ENCODE peak calls at places on chromosomes 5 and 9, in five cellular contexts. One of them, this sample, is unnamed.
A peak's percentile ranks its signal among the peaks of the same experiment; 100 is the strongest.

GRCh38 chr9:134026981-134027380 is 1.7 kb downstream of the BRD3OS start:
- DNase-seq in lower lobe of right lung: no peak
- DNase-seq in BE2C: no peak
- DNase-seq in osteocyte: no peak
- DNase-seq in fibroblast of lung: no peak
- DNase-seq in this sample: no peak

GRCh38 chr5:124867064-124867707 is 120.7 kb upstream of the ZNF608 start:
- DNase-seq in lower lobe of right lung: no peak
- DNase-seq in BE2C: no peak
- DNase-seq in osteocyte: no peak
- DNase-seq in fibroblast of lung: no peak
- DNase-seq in this sample: peak; percentile 16

GRCh38 chr5:95823738-95824609 is 1.4 kb upstream of the GLRX start:
- DNase-seq in lower lobe of right lung: peak; percentile 75
- DNase-seq in BE2C: no peak
- DNase-seq in osteocyte: no peak
- DNase-seq in fibroblast of lung: peak; percentile 93
- DNase-seq in this sample: no peak

GRCh38 chr9:6054280-6055099 is 39.1 kb upstream of the RANBP6 start:
- DNase-seq in lower lobe of right lung: peak; percentile 62
- DNase-seq in BE2C: peak; percentile 78
- DNase-seq in osteocyte: no peak
- DNase-seq in fibroblast of lung: peak; percentile 73
- DNase-seq in this sample: peak; percentile 65

GRCh38 chr5:40743771-40744170 is 12.0 kb downstream of the TTC33 start:
- DNase-seq in lower lobe of right lung: no peak
- DNase-seq in BE2C: no peak
- DNase-seq in osteocyte: no peak
- DNase-seq in fibroblast of lung: no peak
- DNase-seq in this sample: no peak

GRCh38 chr5:139863855-139864558 is 68.4 kb downstream of the PSD2 start:
- DNase-seq in lower lobe of right lung: peak; percentile 58
- DNase-seq in BE2C: peak; percentile 77
- DNase-seq in osteocyte: no peak
- DNase-seq in fibroblast of lung: peak; percentile 59
- DNase-seq in this sample: peak; percentile 74

GRCh38 chr9:112176410-112177010 is 1.4 kb upstream of the SUSD1 start:
- DNase-seq in lower lobe of right lung: no peak
- DNase-seq in BE2C: no peak
- DNase-seq in osteocyte: no peak
- DNase-seq in fibroblast of lung: peak; percentile 25
- DNase-seq in this sample: no peak

GRCh38 chr9:70409800-70410199 is 4.7 kb downstream of the KLF9 start:
- DNase-seq in lower lobe of right lung: no peak
- DNase-seq in BE2C: no peak
- DNase-seq in osteocyte: no peak
- DNase-seq in fibroblast of lung: peak; percentile 32
- DNase-seq in this sample: no peak

GRCh38 chr9:114538241-114538640 is 33.0 kb upstream of the WHRN start:
- DNase-seq in lower lobe of right lung: no peak
- DNase-seq in BE2C: no peak
- DNase-seq in osteocyte: no peak
- DNase-seq in fibroblast of lung: no peak
- DNase-seq in this sample: no peak

GRCh38 chr5:73031839-73032238 is 76.0 kb downstream of the FCHO2 start:
- DNase-seq in lower lobe of right lung: no peak
- DNase-seq in BE2C: peak; percentile 26
- DNase-seq in osteocyte: peak; percentile 91
- DNase-seq in fibroblast of lung: peak; percentile 79
- DNase-seq in this sample: no peak

GRCh38 chr9:119963258-119963797 is 594.1 kb upstream of the BRINP1 start:
- DNase-seq in lower lobe of right lung: peak; percentile 48
- DNase-seq in BE2C: no peak
- DNase-seq in osteocyte: no peak
- DNase-seq in fibroblast of lung: peak; percentile 5
- DNase-seq in this sample: no peak

GRCh38 chr9:87067426-87067825 is 120.1 kb upstream of the GAS1 start:
- DNase-seq in lower lobe of right lung: no peak
- DNase-seq in BE2C: no peak
- DNase-seq in osteocyte: no peak
- DNase-seq in fibroblast of lung: no peak
- DNase-seq in this sample: no peak

GRCh38 chr5:36756848-36757247 is 119.7 kb upstream of the NIPBL start:
- DNase-seq in lower lobe of right lung: no peak
- DNase-seq in BE2C: no peak
- DNase-seq in osteocyte: no peak
- DNase-seq in fibroblast of lung: no peak
- DNase-seq in this sample: no peak

GRCh38 chr5:36756089-36756488 is 120.5 kb upstream of the NIPBL start:
- DNase-seq in lower lobe of right lung: no peak
- DNase-seq in BE2C: no peak
- DNase-seq in osteocyte: no peak
- DNase-seq in fibroblast of lung: no peak
- DNase-seq in this sample: no peak

GRCh38 chr5:36755340-36755739 is 121.2 kb upstream of the NIPBL start:
- DNase-seq in lower lobe of right lung: no peak
- DNase-seq in BE2C: no peak
- DNase-seq in osteocyte: no peak
- DNase-seq in fibroblast of lung: no peak
- DNase-seq in this sample: no peak

DNA sequence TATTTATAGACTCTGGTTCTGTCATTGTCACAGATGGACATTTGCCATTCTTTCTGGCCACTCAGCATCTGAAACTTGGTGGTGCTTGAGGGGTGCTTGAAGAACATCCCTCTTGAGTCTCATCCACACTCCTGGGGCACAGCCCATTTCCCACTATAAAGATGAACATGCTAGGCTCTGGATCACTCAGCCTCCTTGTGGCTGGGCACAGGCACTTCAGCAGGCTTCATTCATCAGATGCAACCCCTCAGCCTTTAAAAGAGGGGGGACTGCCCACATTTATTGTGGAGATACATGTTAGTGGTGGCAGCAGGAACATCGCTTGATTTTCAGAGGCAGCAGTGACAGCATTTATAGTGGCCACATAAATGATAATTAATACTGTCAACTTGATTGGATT is 124.7 kb upstream of the NIPBL start:
- DNase-seq in lower lobe of right lung: no peak
- DNase-seq in BE2C: no peak
- DNase-seq in osteocyte: no peak
- DNase-seq in fibroblast of lung: no peak
- DNase-seq in this sample: no peak
- TF ChIP-seq CTCF in lower lobe of right lung: no peak
- TF ChIP-seq CTCF in BE2C: peak; percentile 27
- TF ChIP-seq CTCF in osteocyte: no peak
- TF ChIP-seq CTCF in fibroblast of lung: peak; percentile 32
- TF ChIP-seq CTCF in this sample: peak; percentile 46

DNA sequence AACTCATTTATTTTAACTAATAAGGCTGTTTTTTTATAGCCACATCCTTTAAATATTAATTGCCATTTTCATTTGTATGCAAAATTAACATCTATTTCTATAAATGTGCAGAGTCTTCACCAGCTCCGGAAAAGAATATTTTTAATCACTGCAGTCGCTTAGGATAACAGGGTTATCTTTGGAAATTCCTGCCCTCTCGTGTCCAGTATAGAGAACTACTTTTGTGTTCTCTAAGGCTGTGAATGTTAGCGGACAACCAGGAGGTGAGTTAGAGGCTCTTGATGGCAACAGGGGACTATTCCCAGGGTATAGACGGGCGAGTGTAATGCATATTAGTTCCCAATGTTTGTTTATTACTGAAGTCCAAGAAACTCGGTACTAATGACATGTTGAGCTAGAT is 59.4 kb downstream of the GGTA1 start:
- DNase-seq in lower lobe of right lung: no peak
- DNase-seq in BE2C: no peak
- DNase-seq in osteocyte: no peak
- DNase-seq in fibroblast of lung: peak; percentile 47
- DNase-seq in this sample: no peak
- TF ChIP-seq CTCF in lower lobe of right lung: no peak
- TF ChIP-seq CTCF in BE2C: peak; percentile 56
- TF ChIP-seq CTCF in osteocyte: peak; percentile 45
- TF ChIP-seq CTCF in fibroblast of lung: peak; percentile 51
- TF ChIP-seq CTCF in this sample: peak; percentile 32

DNA sequence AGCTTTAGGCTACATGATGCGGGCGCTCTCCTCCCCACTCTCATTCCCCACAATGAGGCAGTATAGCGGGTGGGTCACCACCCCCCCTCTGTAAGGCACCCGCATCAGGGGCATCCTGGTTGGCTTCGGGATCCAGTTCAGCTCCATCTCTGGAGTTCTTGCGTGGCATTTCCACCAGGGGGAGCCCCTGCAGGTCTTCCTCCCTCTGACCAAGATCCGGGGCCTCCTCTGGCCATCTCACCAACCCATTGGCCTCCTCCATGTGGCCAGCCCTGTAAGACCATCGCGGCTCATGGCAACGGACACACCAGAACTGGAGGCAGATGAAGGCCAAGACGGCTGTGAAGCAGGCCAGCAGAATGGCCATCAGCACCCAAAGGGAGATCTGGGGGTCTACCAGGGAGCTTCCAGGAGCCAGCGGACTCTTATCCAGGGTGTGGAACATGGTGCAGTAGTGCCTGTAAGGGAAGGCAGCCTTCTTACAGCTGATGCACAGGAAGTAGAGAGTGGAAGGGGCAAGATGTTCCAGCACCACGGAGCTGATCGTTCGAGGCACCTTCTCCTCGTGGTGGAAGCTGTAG is 77.0 kb downstream of the CYFIP2 start:
- DNase-seq in lower lobe of right lung: peak; percentile 55
- DNase-seq in BE2C: peak; percentile 67
- DNase-seq in osteocyte: no peak
- DNase-seq in fibroblast of lung: no peak
- DNase-seq in this sample: peak; percentile 32
- TF ChIP-seq CTCF in lower lobe of right lung: peak; percentile 51
- TF ChIP-seq CTCF in BE2C: peak; percentile 70
- TF ChIP-seq CTCF in osteocyte: peak; percentile 49
- TF ChIP-seq CTCF in fibroblast of lung: peak; percentile 56
- TF ChIP-seq CTCF in this sample: peak; percentile 60

GRCh38 chr5:141430332-141431113 is at the start of gene PCDHGA12:
- DNase-seq in lower lobe of right lung: no peak
- DNase-seq in BE2C: no peak
- DNase-seq in osteocyte: no peak
- DNase-seq in fibroblast of lung: peak; percentile 94
- DNase-seq in this sample: no peak
- TF ChIP-seq CTCF in lower lobe of right lung: peak; percentile 35
- TF ChIP-seq CTCF in BE2C: peak; percentile 14
- TF ChIP-seq CTCF in osteocyte: no peak
- TF ChIP-seq CTCF in fibroblast of lung: peak; percentile 69
- TF ChIP-seq CTCF in this sample: no peak

GRCh38 chr9:13690595-13690994 is 411.1 kb upstream of the MPDZ start:
- DNase-seq in lower lobe of right lung: no peak
- DNase-seq in BE2C: no peak
- DNase-seq in osteocyte: no peak
- DNase-seq in fibroblast of lung: peak; percentile 36
- DNase-seq in this sample: no peak

GRCh38 chr9:13689925-13690324 is 410.4 kb upstream of the MPDZ start:
- DNase-seq in lower lobe of right lung: no peak
- DNase-seq in BE2C: no peak
- DNase-seq in osteocyte: no peak
- DNase-seq in fibroblast of lung: no peak
- DNase-seq in this sample: no peak

GRCh38 chr9:13688223-13688989 is 408.9 kb upstream of the MPDZ start:
- DNase-seq in lower lobe of right lung: no peak
- DNase-seq in BE2C: no peak
- DNase-seq in osteocyte: no peak
- DNase-seq in fibroblast of lung: no peak
- DNase-seq in this sample: no peak

DNA sequence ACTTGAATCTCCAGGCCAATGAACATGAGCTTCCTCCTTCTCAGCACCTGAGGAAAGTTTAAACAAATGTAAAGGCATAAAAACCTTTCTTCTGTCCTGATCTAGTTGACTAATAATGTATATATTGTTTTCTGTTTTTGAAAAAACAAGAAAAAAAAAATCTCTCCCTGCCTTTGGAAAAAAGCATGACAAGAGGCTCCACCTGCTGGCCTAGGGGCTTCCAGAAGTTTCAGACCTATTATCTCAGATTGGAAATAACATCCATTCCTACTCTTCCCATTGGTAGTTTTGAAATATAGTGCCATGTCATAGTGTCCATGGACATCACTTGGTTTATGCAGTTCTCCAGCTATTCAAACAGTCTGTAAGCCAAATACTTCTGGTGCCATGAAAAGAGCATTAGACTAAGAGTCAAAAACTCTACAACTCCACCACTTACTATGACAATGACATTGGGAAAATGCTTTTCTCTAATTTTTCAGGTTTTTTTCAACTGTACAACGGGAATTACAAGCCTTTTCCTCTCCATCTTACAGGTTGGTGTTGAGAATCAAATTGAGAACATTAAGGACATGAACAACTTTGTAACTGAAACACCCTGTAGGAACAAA is 409.6 kb upstream of the MPDZ start:
- DNase-seq in lower lobe of right lung: no peak
- DNase-seq in BE2C: peak; percentile 29
- DNase-seq in osteocyte: no peak
- DNase-seq in fibroblast of lung: peak; percentile 57
- DNase-seq in this sample: no peak
- TF ChIP-seq CTCF in lower lobe of right lung: peak; percentile 39
- TF ChIP-seq CTCF in BE2C: peak; percentile 64
- TF ChIP-seq CTCF in osteocyte: peak; percentile 57
- TF ChIP-seq CTCF in fibroblast of lung: peak; percentile 68
- TF ChIP-seq CTCF in this sample: peak; percentile 52

GRCh38 chr5:143218563-143219170 is 184.8 kb downstream of the NR3C1 start:
- DNase-seq in lower lobe of right lung: no peak
- DNase-seq in BE2C: no peak
- DNase-seq in osteocyte: no peak
- DNase-seq in fibroblast of lung: no peak
- DNase-seq in this sample: no peak
- TF ChIP-seq CTCF in lower lobe of right lung: no peak
- TF ChIP-seq CTCF in BE2C: no peak
- TF ChIP-seq CTCF in osteocyte: no peak
- TF ChIP-seq CTCF in fibroblast of lung: no peak
- TF ChIP-seq CTCF in this sample: no peak